ENCODE peak calls at places on chromosomes 13 and 19, in four cellular contexts. L is mesenteric fat pad, P is Calu3, B is neural crest cell. J is an unnamed sample.

GRCh38 chr19:917323-918151 is at the start of gene KISS1R:
- DNase-seq in L (no peak), P (peak), B (peak), J (no peak)

GRCh38 chr13:41409611-41410010 is 47.7 kb upstream of the RGCC start:
- DNase-seq in L (no peak), B (no peak), P (no peak), J (no peak)

GRCh38 chr19:47676811-47677210 is 36.4 kb upstream of the EHD2 start:
- DNase-seq in B (no peak), P (no peak), L (no peak), J (no peak)

GRCh38 chr13:38223093-38223492 is 126.6 kb upstream of the UFM1 start:
- DNase-seq in B (no peak), P (no peak), L (no peak), J (no peak)

GRCh38 chr19:45517641-45518468 is 10.6 kb downstream of the VASP start:
- DNase-seq in L (no peak), B (no peak), P (no peak), J (no peak)

GRCh38 chr13:67299072-67299635 is 69.0 kb upstream of the PCDH9 start:
- DNase-seq in L (no peak), P (no peak), B (no peak), J (no peak)

GRCh38 chr13:28573595-28574373 is 78.9 kb upstream of the FLT1 start:
- DNase-seq in B (no peak), P (no peak), L (no peak), J (no peak)

GRCh38 chr13:79782541-79783216 is 301.7 kb downstream of the NDFIP2 start:
- DNase-seq in P (peak), L (no peak), B (peak), J (no peak)

GRCh38 chr19:46860846-46861690 is at the start of gene ARHGAP35:
- DNase-seq in P (no peak), L (peak), B (peak), J (no peak)

GRCh38 chr19:51422053-51422448 is 4.6 kb upstream of the SIGLEC10 start:
- DNase-seq in L (peak), B (peak), P (peak), J (no peak)

GRCh38 chr19:10625003-10625761 is at the start of gene SLC44A2:
- DNase-seq in B (peak), L (peak), P (peak), J (no peak)

GRCh38 chr13:33787051-33787591 is 30.8 kb upstream of the RFC3 start:
- DNase-seq in P (no peak), L (no peak), B (no peak), J (no peak)

GRCh38 chr13:71056581-71056980 is 810.4 kb downstream of the DACH1 start:
- DNase-seq in P (no peak), B (no peak), L (no peak), J (no peak)

J was measured in vagina.